ENCODE peak calls at places on chromosomes 13 and 19, in four cellular contexts. One of them, this sample, is unnamed.

GRCh38 chr19:21410166-21410565 is 13.2 kb downstream of the ZNF493 start:
- DNase-seq in SK-N-SH: no peak
- DNase-seq in testis: no peak
- DNase-seq in A673: no peak
- DNase-seq in this sample: no peak

GRCh38 chr13:73142091-73142490 is 83.3 kb downstream of the KLF5 start:
- DNase-seq in SK-N-SH: no peak
- DNase-seq in testis: no peak
- DNase-seq in A673: peak
- DNase-seq in this sample: no peak

GRCh38 chr13:98508280-98509074 is 68.4 kb downstream of the STK24 start:
- DNase-seq in SK-N-SH: no peak
- DNase-seq in testis: no peak
- DNase-seq in A673: no peak
- DNase-seq in this sample: no peak

GRCh38 chr13:25581351-25581750 is 209.6 kb downstream of the ATP8A2 start:
- DNase-seq in SK-N-SH: no peak
- DNase-seq in testis: no peak
- DNase-seq in A673: no peak
- DNase-seq in this sample: no peak

GRCh38 chr19:14035706-14036105 is 4.1 kb downstream of the IL27RA start:
- DNase-seq in SK-N-SH: no peak
- DNase-seq in testis: no peak
- DNase-seq in A673: no peak
- DNase-seq in this sample: no peak

GRCh38 chr13:27533155-27533643 is 82.8 kb upstream of the MTIF3 start:
- DNase-seq in SK-N-SH: peak
- DNase-seq in testis: peak
- DNase-seq in A673: peak
- DNase-seq in this sample: peak

GRCh38 chr19:413756-414420 is 4.9 kb upstream of the C2CD4C start:
- DNase-seq in SK-N-SH: no peak
- DNase-seq in testis: no peak
- DNase-seq in A673: no peak
- DNase-seq in this sample: no peak

GRCh38 chr19:39833464-39834286 is at the start of gene DYRK1B:
- DNase-seq in SK-N-SH: peak
- DNase-seq in testis: peak
- DNase-seq in A673: peak
- DNase-seq in this sample: peak

GRCh38 chr19:37412700-37413099 is 41.8 kb downstream of the ZNF527 start:
- DNase-seq in SK-N-SH: no peak
- DNase-seq in testis: no peak
- DNase-seq in A673: no peak
- DNase-seq in this sample: no peak

GRCh38 chr13:73096173-73097117 is 37.6 kb downstream of the KLF5 start:
- DNase-seq in SK-N-SH: no peak
- DNase-seq in testis: no peak
- DNase-seq in A673: no peak
- DNase-seq in this sample: no peak

GRCh38 chr13:45162821-45163220 is 38.0 kb downstream of the KCTD4 start:
- DNase-seq in SK-N-SH: no peak
- DNase-seq in testis: no peak
- DNase-seq in A673: no peak
- DNase-seq in this sample: no peak

DNA sequence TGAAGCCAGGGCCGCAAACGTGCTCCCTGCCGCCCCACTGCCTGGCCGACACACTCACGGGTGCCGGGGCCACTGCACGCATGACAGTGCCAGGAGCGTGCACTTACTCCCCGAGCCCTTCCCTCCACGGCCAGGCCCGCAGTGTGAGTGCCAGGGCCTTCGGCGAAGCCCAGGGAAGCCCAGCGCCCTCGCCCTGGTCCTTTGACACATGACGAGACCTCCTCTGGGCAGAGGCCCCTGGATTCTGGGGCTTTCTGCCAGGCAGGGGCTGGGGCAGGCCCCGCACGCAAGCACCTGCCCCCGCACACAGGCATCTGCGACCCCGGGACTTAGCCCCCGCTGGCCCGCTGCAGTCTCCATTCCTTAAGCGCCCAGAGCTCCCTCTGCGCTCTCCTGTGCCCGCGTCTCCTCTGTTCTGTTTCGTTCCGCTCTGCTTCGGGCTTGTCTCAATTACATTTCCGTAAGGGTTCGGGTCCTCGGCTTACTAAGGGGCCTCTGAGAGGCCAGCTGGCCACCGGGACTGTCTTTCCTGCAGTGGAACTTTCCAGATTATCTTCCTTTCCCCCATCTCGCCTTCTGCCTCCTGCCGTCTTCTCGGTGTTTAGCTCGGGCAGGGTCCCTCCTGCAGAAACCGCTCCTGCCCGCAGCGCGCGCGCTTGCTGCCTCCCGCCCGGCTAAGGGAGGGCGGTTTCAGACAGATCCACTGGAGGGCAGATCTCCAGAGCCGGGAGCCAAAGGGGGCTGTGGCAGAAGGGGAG is 98.8 kb downstream of the ING1 start:
- DNase-seq in SK-N-SH: no peak
- DNase-seq in testis: no peak
- DNase-seq in A673: no peak
- DNase-seq in this sample: no peak
- TF ChIP-seq CTCF in SK-N-SH: no peak
- TF ChIP-seq CTCF in testis: no peak
- TF ChIP-seq CTCF in A673: no peak
- TF ChIP-seq CTCF in this sample: no peak

GRCh38 chr13:112968380-112968909 is 569 bp upstream of the MCF2L start:
- DNase-seq in SK-N-SH: peak
- DNase-seq in testis: peak
- DNase-seq in A673: no peak
- DNase-seq in this sample: no peak
- H3K27ac ChIP-seq in SK-N-SH: peak
- H3K27ac ChIP-seq in testis: no peak
- H3K27ac ChIP-seq in A673: no peak
- H3K27ac ChIP-seq in this sample: no peak

GRCh38 chr13:103324641-103325040 is 258.4 kb upstream of the SLC10A2 start:
- DNase-seq in SK-N-SH: peak
- DNase-seq in testis: no peak
- DNase-seq in A673: no peak
- DNase-seq in this sample: no peak

GRCh38 chr13:103325675-103326074 is 259.5 kb upstream of the SLC10A2 start:
- DNase-seq in SK-N-SH: no peak
- DNase-seq in testis: no peak
- DNase-seq in A673: peak
- DNase-seq in this sample: no peak

DNA sequence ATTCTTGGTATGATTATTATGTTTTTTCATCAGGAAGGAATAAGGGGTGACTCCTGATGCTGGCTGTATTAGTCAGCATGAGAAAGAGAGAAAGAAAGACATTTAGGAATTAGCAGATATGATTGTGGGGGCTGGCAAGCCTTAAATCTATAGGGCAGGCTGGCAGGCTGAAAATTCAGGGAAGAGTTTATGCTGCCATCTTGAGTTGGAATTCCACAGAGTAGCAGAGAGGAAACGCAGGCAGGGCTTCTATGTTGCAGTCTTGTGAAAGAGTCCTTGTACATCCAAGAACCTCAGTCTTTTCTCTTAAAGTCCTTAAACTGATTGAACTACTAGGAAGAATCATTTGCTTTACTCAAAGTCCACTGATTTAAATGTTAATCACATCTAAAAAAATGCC is 262.7 kb upstream of the SLC10A2 start:
- DNase-seq in SK-N-SH: no peak
- DNase-seq in testis: no peak
- DNase-seq in A673: no peak
- DNase-seq in this sample: no peak
- TF ChIP-seq CTCF in SK-N-SH: no peak
- TF ChIP-seq CTCF in testis: no peak
- TF ChIP-seq CTCF in A673: peak
- TF ChIP-seq CTCF in this sample: no peak

GRCh38 chr19:54424201-54424600 is 8.9 kb downstream of the TTYH1 start:
- DNase-seq in SK-N-SH: no peak
- DNase-seq in testis: no peak
- DNase-seq in A673: no peak
- DNase-seq in this sample: no peak

GRCh38 chr19:54426291-54426918 is 11.1 kb downstream of the TTYH1 start:
- DNase-seq in SK-N-SH: no peak
- DNase-seq in testis: no peak
- DNase-seq in A673: no peak
- DNase-seq in this sample: no peak

GRCh38 chr19:54425382-54425723 is 10.1 kb downstream of the TTYH1 start:
- DNase-seq in SK-N-SH: no peak
- DNase-seq in testis: no peak
- DNase-seq in A673: no peak
- DNase-seq in this sample: no peak

GRCh38 chr19:54422136-54422535 is 6.9 kb downstream of the TTYH1 start:
- DNase-seq in SK-N-SH: no peak
- DNase-seq in testis: no peak
- DNase-seq in A673: no peak
- DNase-seq in this sample: no peak

DNA sequence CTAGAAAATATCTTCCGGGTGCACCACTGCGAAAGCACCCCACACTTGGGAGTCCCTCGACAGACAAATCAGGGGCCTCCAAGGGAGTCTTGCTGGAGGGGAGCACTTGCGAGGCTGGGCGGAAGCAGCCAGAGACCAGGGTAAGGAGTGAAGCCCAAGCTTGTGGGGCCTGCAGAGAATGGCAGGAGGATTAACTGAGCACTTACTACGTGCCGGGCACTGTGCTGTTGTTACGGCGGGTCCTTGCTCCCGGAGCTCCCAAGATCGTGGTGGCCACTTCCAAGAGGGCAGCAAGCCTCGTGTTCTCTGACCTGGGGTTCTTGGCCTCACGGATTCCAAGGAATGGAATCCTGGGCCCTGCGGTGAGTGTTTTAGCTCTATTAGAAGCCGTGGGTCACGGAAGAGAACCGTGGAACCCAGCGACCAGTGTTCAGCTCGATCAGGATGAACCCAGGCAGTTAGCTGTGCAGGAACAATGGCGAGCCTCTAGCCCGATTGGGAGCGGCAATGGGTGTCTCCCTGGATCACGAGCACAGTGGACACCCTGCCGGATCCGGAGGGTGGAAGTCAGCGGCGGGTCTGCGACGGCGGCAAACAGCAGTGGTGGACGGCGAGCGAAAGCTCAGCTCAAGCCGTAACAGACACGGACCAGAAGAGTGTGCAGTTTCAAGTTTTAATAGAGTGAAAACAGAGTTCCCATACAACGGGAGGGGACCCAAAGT is 9.6 kb downstream of the TTYH1 start:
- DNase-seq in SK-N-SH: no peak
- DNase-seq in testis: no peak
- DNase-seq in A673: no peak
- DNase-seq in this sample: no peak
- H3K27ac ChIP-seq in SK-N-SH: no peak
- H3K27ac ChIP-seq in testis: no peak
- H3K27ac ChIP-seq in A673: no peak
- H3K27ac ChIP-seq in this sample: no peak

This sample was measured in coronary artery.